ENCODE peak calls at places on chromosome X, in eight cellular contexts. M is left lung, F is pancreas, A is cardiac muscle cell, O is tibial artery, D is mammary epithelial cell, H is BE2C, Y is dorsolateral prefrontal cortex. R is an unnamed sample. For H3K27me3, the result is how much of the 10 kb centered on the place peaks cover.

GRCh38 chrX:70445876-70446275 is 1.2 kb downstream of the DLG3 start:
- DNase-seq in M (no peak), F (no peak), A (no peak), O (no peak), D (no peak), H (no peak), Y (no peak), R (no peak)

GRCh38 chrX:12309733-12310054 is 171.4 kb downstream of the FRMPD4 start:
- DNase-seq in M (no peak), F (no peak), A (no peak), O (no peak), D (no peak), H (no peak), Y (no peak), R (no peak)

GRCh38 chrX:12421918-12422317 is 283.6 kb downstream of the FRMPD4 start:
- DNase-seq in M (no peak), F (no peak), A (no peak), O (no peak), D (no peak), H (no peak), Y (no peak), R (no peak)

GRCh38 chrX:150805736-150806135 is 92.7 kb downstream of the CD99L2 start:
- DNase-seq in M (no peak), F (no peak), A (no peak), O (no peak), D (no peak), H (no peak), Y (no peak), R (no peak)

GRCh38 chrX:53282313-53282712 is 929 bp upstream of the IQSEC2 start:
- DNase-seq in M (no peak), F (no peak), A (no peak), O (no peak), D (no peak), H (no peak), Y (no peak), R (no peak)

GRCh38 chrX:373641-374471 is 12.9 kb downstream of the PPP2R3B start:
- DNase-seq in M (peak), F (peak), A (peak), O (no peak), D (peak), H (no peak), Y (no peak), R (peak)

GRCh38 chrX:135185795-135186443 is 14.7 kb upstream of the CT55 start:
- DNase-seq in M (no peak), F (no peak), A (peak), O (no peak), D (peak), H (peak), Y (no peak), R (peak)

GRCh38 chrX:13165747-13166146 is 121.3 kb upstream of the FAM9C start:
- DNase-seq in M (no peak), F (no peak), A (no peak), O (no peak), D (no peak), H (no peak), Y (no peak), R (no peak)

GRCh38 chrX:13009844-13010243 is 34.6 kb downstream of the FAM9C start:
- DNase-seq in M (no peak), F (no peak), A (no peak), O (no peak), D (peak), H (no peak), Y (no peak), R (no peak)

GRCh38 chrX:71532078-71532752 is 689 bp upstream of the OGT start:
- DNase-seq in M (no peak), F (no peak), A (no peak), O (no peak), D (peak), H (no peak), Y (no peak), R (no peak)

GRCh38 chrX:72006461-72006860 is 95.8 kb downstream of the NHSL2 start:
- DNase-seq in M (no peak), F (no peak), A (no peak), O (no peak), D (no peak), H (no peak), Y (no peak), R (no peak)

GRCh38 chrX:129777218-129777768 is 2.5 kb upstream of the SASH3 start:
- DNase-seq in M (peak), F (peak), A (no peak), O (peak), D (no peak), H (no peak), Y (no peak), R (no peak)

GRCh38 chrX:97685753-97686152 is 802.0 kb downstream of the RPA4 start:
- DNase-seq in M (no peak), F (no peak), A (peak), O (no peak), D (peak), H (peak), Y (no peak), R (peak)

GRCh38 chrX:13834316-13834715 is 17.4 kb upstream of the GPM6B start:
- DNase-seq in M (no peak), F (no peak), A (no peak), O (no peak), D (no peak), H (no peak), Y (no peak), R (no peak)

GRCh38 chrX:22527302-22527701 is 254.6 kb downstream of the CBLL2 start:
- DNase-seq in M (no peak), F (no peak), A (no peak), O (no peak), D (no peak), H (no peak), Y (no peak), R (no peak)

GRCh38 chrX:56994375-56995270 is 718 bp downstream of the SPIN3 start:
- DNase-seq in M (no peak), F (peak), A (no peak), O (no peak), D (no peak), H (peak), Y (peak), R (no peak)

GRCh38 chrX:125757794-125758564 is 408.1 kb downstream of the DCAF12L2 start:
- DNase-seq in M (no peak), F (no peak), A (no peak), O (peak), D (no peak), H (peak), Y (no peak), R (no peak)

GRCh38 chrX:154531626-154532025 is 15.0 kb downstream of the G6PD start:
- DNase-seq in M (no peak), F (no peak), A (peak), O (peak), D (no peak), H (no peak), Y (no peak), R (no peak)

DNA sequence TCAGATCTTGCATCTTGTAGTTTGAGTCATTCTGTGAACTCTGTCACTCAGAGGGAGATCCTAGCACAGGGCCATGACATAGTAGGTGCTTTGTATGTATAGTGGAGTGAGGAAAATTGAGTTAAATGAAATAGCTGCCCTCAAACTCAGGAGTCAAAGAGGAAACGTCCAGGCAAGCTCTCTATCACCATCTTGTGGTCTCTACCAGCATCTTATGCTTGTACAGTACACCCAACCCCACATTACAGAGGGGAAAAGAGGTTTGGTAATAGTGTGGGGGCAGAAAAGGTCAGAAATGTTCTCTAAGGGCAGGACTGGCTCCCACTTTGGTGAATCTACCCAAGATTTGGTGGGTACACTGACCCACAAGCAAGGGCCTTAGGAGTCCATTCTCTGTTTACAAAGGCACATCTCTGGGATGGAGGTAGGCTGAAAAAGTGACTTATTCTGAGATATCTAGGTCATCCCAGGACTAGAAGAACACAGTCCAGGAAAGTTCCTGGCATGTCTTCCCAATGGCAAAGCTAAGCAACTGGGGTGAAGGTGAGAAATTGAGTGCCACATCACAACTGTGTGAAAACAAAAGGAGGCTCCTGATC is 131.8 kb downstream of the OR13H1 start:
- DNase-seq in M (no peak), F (no peak), A (peak), O (no peak), D (peak), H (peak), Y (no peak), R (peak)
- TF ChIP-seq CTCF in M (no peak), F (peak), A (peak), O (no peak), D (peak), H (peak), Y (peak), R (peak)

GRCh38 chrX:131059231-131059630 is 1.1 kb downstream of the ARHGAP36 start:
- DNase-seq in M (no peak), F (no peak), A (no peak), O (no peak), D (no peak), H (no peak), Y (no peak), R (no peak)
- H3K27me3 ChIP-seq in M (under half), F (under half), A (half or more), O (under half), D (under half), H (under half), Y (under half), R (under half)

GRCh38 chrX:19046343-19047215 is 62.7 kb upstream of the PHKA2 start:
- DNase-seq in M (no peak), F (no peak), A (no peak), O (no peak), D (peak), H (no peak), Y (no peak), R (no peak)
- H3K4me3 ChIP-seq in M (no peak), F (no peak), A (no peak), O (no peak), D (no peak), H (no peak), Y (no peak), R (no peak)

DNA sequence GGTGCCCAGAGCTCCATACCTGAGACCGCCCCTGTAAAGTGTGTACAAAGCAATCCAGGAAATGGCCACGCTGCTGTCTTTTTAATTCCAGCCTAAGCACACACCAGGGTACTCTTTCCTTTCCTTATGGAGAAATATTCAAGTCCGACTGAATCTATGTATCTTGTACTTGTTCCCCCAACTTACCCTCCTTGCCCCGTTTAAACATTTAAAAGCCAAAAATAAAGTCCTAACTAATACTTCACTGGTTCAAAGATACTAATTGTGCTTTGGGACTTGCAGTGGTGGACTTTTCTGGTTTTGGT is 731 bp upstream of the AMMECR1 start:
- DNase-seq in M (no peak), F (no peak), A (no peak), O (no peak), D (no peak), H (no peak), Y (no peak), R (no peak)
- TF ChIP-seq CTCF in M (no peak), F (no peak), A (no peak), O (no peak), D (no peak), H (no peak), Y (no peak), R (no peak)

GRCh38 chrX:139194571-139195280 is 335.8 kb upstream of the F9 start:
- DNase-seq in M (peak), F (peak), A (peak), O (no peak), D (peak), H (no peak), Y (no peak), R (no peak)

GRCh38 chrX:139200346-139200745 is 330.2 kb upstream of the F9 start:
- DNase-seq in M (no peak), F (no peak), A (no peak), O (no peak), D (no peak), H (no peak), Y (no peak), R (no peak)

GRCh38 chrX:139199945-139200344 is 330.6 kb upstream of the F9 start:
- DNase-seq in M (no peak), F (no peak), A (no peak), O (no peak), D (no peak), H (no peak), Y (no peak), R (no peak)

GRCh38 chrX:139198936-139199335 is 331.6 kb upstream of the F9 start:
- DNase-seq in M (no peak), F (no peak), A (no peak), O (no peak), D (no peak), H (no peak), Y (no peak), R (no peak)

DNA sequence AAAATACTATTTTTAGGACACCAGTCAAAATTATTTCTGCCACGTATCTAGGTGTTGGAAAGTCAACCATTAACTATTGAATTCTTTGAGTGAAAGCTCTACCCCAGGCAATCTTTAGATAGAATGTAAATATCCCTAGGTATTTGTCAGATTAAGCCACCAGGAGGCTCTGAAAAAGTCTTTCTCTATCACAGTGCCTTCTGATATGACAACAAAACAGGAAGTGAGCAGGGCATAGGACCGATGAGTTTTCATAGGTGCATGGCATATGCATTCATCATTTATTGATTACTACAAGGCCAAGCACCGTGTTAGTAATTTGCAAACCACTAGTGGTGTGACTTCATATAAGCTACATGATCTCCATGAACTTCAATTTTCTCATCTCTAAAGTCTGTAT is 333.6 kb upstream of the F9 start:
- DNase-seq in M (no peak), F (no peak), A (no peak), O (no peak), D (no peak), H (no peak), Y (no peak), R (no peak)
- H3K27me3 ChIP-seq in M (under half), F (under half), A (half or more), O (under half), D (under half), H (under half), Y (under half), R (half or more)

GRCh38 chrX:138349351-138349750 is 362.2 kb downstream of the FGF13 start:
- DNase-seq in M (no peak), F (no peak), A (no peak), O (no peak), D (no peak), H (no peak), Y (no peak), R (no peak)
- H3K4me3 ChIP-seq in M (no peak), F (no peak), A (no peak), O (no peak), D (no peak), H (no peak), Y (no peak), R (no peak)

R was measured in WERI-Rb-1.